ENCODE peak calls at places on chromosomes 16 and 17, in ten cellular contexts. Q, R, N, J, S, B, D, L, E and M are unnamed samples.

GRCh38 chr17:81508639-81509047 is 4.0 kb downstream of the ACTG1 start:
- DNase-seq in Q (no peak), E (peak; percentile 68), R (no peak), B (no peak), L (peak; percentile 50), S (no peak), D (no peak), J (no peak), N (no peak), M (no peak)

GRCh38 chr17:43517161-43517560 is 29.0 kb downstream of the ETV4 start:
- DNase-seq in S (no peak), D (no peak), B (no peak), J (no peak), N (no peak), R (no peak), Q (no peak), L (no peak), E (no peak), M (no peak)

GRCh38 chr17:36544049-36544319 is 735 bp upstream of the GGNBP2 start:
- DNase-seq in N (no peak), Q (peak; percentile 11), B (no peak), E (peak; percentile 80), S (peak; percentile 16), L (no peak), J (no peak), D (no peak), R (peak; percentile 43), M (peak; percentile 33)

GRCh38 chr17:41849251-41849990 is 11.8 kb downstream of the KLHL10 start:
- DNase-seq in L (no peak), B (no peak), S (no peak), J (no peak), R (no peak), E (no peak), Q (no peak), D (no peak), N (no peak), M (no peak)

GRCh38 chr17:79749156-79749815 is 18.5 kb downstream of the ENPP7 start:
- DNase-seq in J (no peak), Q (no peak), S (no peak), B (no peak), L (no peak), E (no peak), D (no peak), N (no peak), R (no peak), M (no peak)

GRCh38 chr16:86519649-86520316 is 9.5 kb downstream of the FOXF1 start:
- DNase-seq in R (peak; percentile 36), S (peak; percentile 75), D (no peak), J (no peak), L (peak; percentile 83), N (peak; percentile 54), Q (no peak), B (peak; percentile 28), E (no peak), M (no peak)

GRCh38 chr16:56606688-56607618 is 1.4 kb upstream of the MT2A start:
- DNase-seq in R (no peak), D (no peak), L (no peak), Q (no peak), E (peak; percentile 95), S (no peak), B (peak; percentile 77), N (no peak), J (no peak), M (no peak)

GRCh38 chr17:77185137-77185536 is 44.4 kb downstream of the SEC14L1 start:
- DNase-seq in D (no peak), L (no peak), Q (no peak), S (no peak), B (no peak), N (no peak), E (no peak), J (no peak), R (no peak), M (no peak)

GRCh38 chr17:1511756-1512321 is 4.6 kb downstream of the INPP5K start:
- DNase-seq in E (peak; percentile 76), J (no peak), N (no peak), D (no peak), B (no peak), S (no peak), L (no peak), R (no peak), Q (no peak), M (no peak)

GRCh38 chr17:11380761-11381160 is 139.7 kb downstream of the SHISA6 start:
- DNase-seq in L (no peak), D (no peak), Q (no peak), E (no peak), R (no peak), S (no peak), J (no peak), N (no peak), B (no peak), M (no peak)

GRCh38 chr17:69084911-69085310 is 24.2 kb upstream of the ABCA9 start:
- DNase-seq in N (no peak), Q (peak; percentile 22), J (no peak), B (no peak), R (no peak), L (no peak), S (peak; percentile 49), D (no peak), E (no peak), M (no peak)

GRCh38 chr17:17386143-17386800 is 83.1 kb downstream of the NT5M start:
- DNase-seq in B (no peak), J (no peak), N (no peak), L (no peak), D (no peak), R (no peak), S (no peak), E (no peak), Q (no peak), M (no peak)

GRCh38 chr17:68771867-68772515 is 170.8 kb upstream of the FAM20A start:
- DNase-seq in D (no peak), L (no peak), N (no peak), Q (no peak), J (peak; percentile 31), R (peak; percentile 32), S (peak; percentile 62), E (no peak), B (no peak), M (peak; percentile 4)

GRCh38 chr16:55908641-55909040 is 33.5 kb upstream of the CES5A start:
- DNase-seq in B (no peak), Q (no peak), L (no peak), D (no peak), S (no peak), E (no peak), N (no peak), J (no peak), R (no peak), M (no peak)

GRCh38 chr17:61065263-61065773 is 334.3 kb upstream of the TBX2 start:
- DNase-seq in Q (no peak), J (no peak), E (no peak), N (no peak), S (peak; percentile 19), B (no peak), R (no peak), L (no peak), D (no peak), M (no peak)

GRCh38 chr17:42918902-42919521 is 18.4 kb downstream of the G6PC1 start:
- DNase-seq in J (peak; percentile 93), R (no peak), S (no peak), N (no peak), Q (no peak), B (no peak), L (no peak), E (no peak), D (no peak), M (no peak)

GRCh38 chr16:89042711-89043551 is 50.7 kb upstream of the ACSF3 start:
- DNase-seq in J (no peak), R (no peak), Q (no peak), L (no peak), D (no peak), B (no peak), S (no peak), N (no peak), E (no peak), M (no peak)

GRCh38 chr16:1216296-1216619 is 8.8 kb downstream of the TPSG1 start:
- DNase-seq in E (no peak), Q (no peak), S (no peak), B (no peak), D (no peak), L (no peak), R (no peak), J (no peak), N (no peak), M (no peak)

GRCh38 chr17:47698749-47699535 is 5.0 kb downstream of the TBKBP1 start:
- DNase-seq in D (peak; percentile 14), B (peak; percentile 68), R (peak; percentile 67), S (peak; percentile 91), E (no peak), Q (peak; percentile 75), L (peak; percentile 92), J (no peak), N (peak; percentile 86), M (peak; percentile 38)

GRCh38 chr17:15456972-15457722 is 10.3 kb downstream of the CDRT4 start:
- DNase-seq in E (no peak), L (no peak), J (no peak), Q (no peak), D (peak; percentile 60), R (peak; percentile 65), N (no peak), S (no peak), B (peak; percentile 20), M (no peak)

GRCh38 chr17:47797797-47798196 is 23.8 kb downstream of the OSBPL7 start:
- DNase-seq in N (no peak), L (peak; percentile 38), J (no peak), B (no peak), E (peak; percentile 7), R (no peak), S (no peak), D (no peak), Q (no peak), M (no peak)